ENCODE peak calls at places on chromosome 7, in four cellular contexts. F is T-cell; J is T-helper 2 cell; Z is activated CD8-positive, alpha-beta memory T cell treated with anti-CD3 and anti-CD28 coated beads, Interleukin-2, amount 50 U/mL, for 4 hours. S is an unnamed sample.

GRCh38 chr7:90453259-90453891 is 16.1 kb upstream of the PTTG1IP2 start:
- DNase-seq in Z (no peak), F (no peak), J (no peak), S (no peak)

GRCh38 chr7:101823086-101823485 is 5.7 kb downstream of the CUX1 start:
- DNase-seq in F (no peak), J (no peak), Z (no peak), S (no peak)

GRCh38 chr7:50121269-50121668 is 28.2 kb upstream of the ZPBP start:
- DNase-seq in J (no peak), Z (no peak), F (no peak), S (no peak)

GRCh38 chr7:120033114-120033513 is 239.9 kb upstream of the KCND2 start:
- DNase-seq in Z (no peak), J (no peak), F (no peak), S (no peak)

GRCh38 chr7:16889851-16890443 is 8.2 kb upstream of the AGR3 start:
- DNase-seq in Z (no peak), F (no peak), J (no peak), S (no peak)

GRCh38 chr7:144050093-144050492 is 1.3 kb downstream of the OR2A5 start:
- DNase-seq in Z (no peak), J (no peak), F (no peak), S (no peak)

GRCh38 chr7:91164948-91165845 is 99.0 kb upstream of the FZD1 start:
- DNase-seq in J (no peak), F (no peak), Z (no peak), S (no peak)

GRCh38 chr7:6430271-6430940 is 17.3 kb downstream of the DAGLB start:
- DNase-seq in Z (no peak), F (no peak), J (no peak), S (no peak)

GRCh38 chr7:99392659-99393362 is 15.6 kb downstream of the PDAP1 start:
- DNase-seq in Z (peak), J (peak), F (peak), S (peak)

GRCh38 chr7:12030116-12030515 is 181.0 kb upstream of the TMEM106B start:
- DNase-seq in J (no peak), F (no peak), Z (no peak), S (no peak)

GRCh38 chr7:142863891-142864685 is 9.2 kb downstream of the EPHB6 start:
- DNase-seq in F (no peak), J (no peak), Z (no peak), S (no peak)

GRCh38 chr7:22001345-22002004 is 55.8 kb upstream of the CDCA7L start:
- DNase-seq in Z (no peak), J (no peak), F (no peak), S (peak)

GRCh38 chr7:131586259-131586658 is 29.8 kb upstream of the PODXL start:
- DNase-seq in J (no peak), Z (no peak), F (no peak), S (no peak)

GRCh38 chr7:21767300-21767900 is 178.3 kb downstream of the CDCA7L start:
- DNase-seq in Z (no peak), J (no peak), F (no peak), S (no peak)

GRCh38 chr7:75758491-75758890 is 13.5 kb downstream of the CCL26 start:
- DNase-seq in J (no peak), F (no peak), Z (no peak), S (no peak)

GRCh38 chr7:34452363-34452762 is 205.7 kb upstream of the NPSR1 start:
- DNase-seq in F (no peak), J (no peak), Z (no peak), S (no peak)

GRCh38 chr7:105581066-105581811 is at the start of gene EFCAB10:
- DNase-seq in F (peak), Z (peak), J (peak), S (peak)

GRCh38 chr7:46003161-46003560 is 82.1 kb upstream of the IGFBP3 start:
- DNase-seq in Z (no peak), J (no peak), F (no peak), S (no peak)

GRCh38 chr7:154409703-154410311 is 357.6 kb downstream of the DPP6 start:
- DNase-seq in J (no peak), F (no peak), Z (no peak), S (no peak)

GRCh38 chr7:85405503-85405902 is 218.6 kb upstream of the SEMA3D start:
- DNase-seq in J (no peak), Z (no peak), F (no peak), S (no peak)

GRCh38 chr7:19816128-19816527 is 42.7 kb upstream of the TMEM196 start:
- DNase-seq in Z (no peak), F (no peak), J (no peak), S (no peak)

GRCh38 chr7:17608114-17608833 is 309.8 kb downstream of the AHR start:
- DNase-seq in J (no peak), F (no peak), Z (no peak), S (no peak)

GRCh38 chr7:128894101-128894440 is 16.4 kb downstream of the KCP start:
- DNase-seq in Z (no peak), F (no peak), J (no peak), S (no peak)

GRCh38 chr7:108528183-108528712 is 2.3 kb upstream of the PNPLA8 start:
- DNase-seq in J (no peak), F (no peak), Z (no peak), S (no peak)

GRCh38 chr7:92835140-92835850 is 1.1 kb downstream of the CDK6 start:
- DNase-seq in J (peak), Z (peak), F (peak), S (peak)

GRCh38 chr7:10815546-10815945 is 158.1 kb upstream of the PHF14 start:
- DNase-seq in F (no peak), Z (no peak), J (no peak), S (no peak)

GRCh38 chr7:150324366-150324961 is 1.1 kb upstream of the ACTR3C start:
- DNase-seq in Z (no peak), F (no peak), J (no peak), S (no peak)

GRCh38 chr7:31493714-31494181 is 20.1 kb upstream of the ITPRID1 start:
- DNase-seq in Z (no peak), J (no peak), F (no peak), S (no peak)

GRCh38 chr7:55271069-55271468 is 94.1 kb upstream of the LANCL2 start:
- DNase-seq in J (no peak), F (no peak), Z (no peak), S (no peak)

GRCh38 chr7:129203050-129203741 is 14.8 kb downstream of the SMO start:
- DNase-seq in F (no peak), J (no peak), Z (no peak), S (no peak)

GRCh38 chr7:133633055-133633454 is 380.2 kb downstream of the EXOC4 start:
- DNase-seq in J (no peak), F (no peak), Z (no peak), S (peak)

GRCh38 chr7:137697026-137697425 is 149.7 kb downstream of the DGKI start:
- DNase-seq in F (no peak), Z (no peak), J (no peak), S (no peak)

GRCh38 chr7:117975436-117975835 is 102.2 kb upstream of the CTTNBP2 start:
- DNase-seq in J (no peak), Z (no peak), F (no peak), S (no peak)

GRCh38 chr7:8210845-8211724 is 50.9 kb downstream of the ICA1 start:
- DNase-seq in F (no peak), Z (no peak), J (no peak), S (no peak)

GRCh38 chr7:5417106-5418071 is 6.2 kb downstream of the TNRC18 start:
- DNase-seq in F (no peak), Z (no peak), J (no peak), S (no peak)

GRCh38 chr7:1031716-1032455 is 12.5 kb upstream of the GPR146 start:
- DNase-seq in F (no peak), Z (no peak), J (no peak), S (no peak)

GRCh38 chr7:33964417-33965115 is 59.2 kb downstream of the BMPER start:
- DNase-seq in Z (no peak), J (no peak), F (no peak), S (no peak)

GRCh38 chr7:96532428-96532922 is 177.2 kb downstream of the SEM1 start:
- DNase-seq in Z (no peak), J (no peak), F (no peak), S (no peak)

GRCh38 chr7:100803398-100804161 is 23.7 kb downstream of the EPHB4 start:
- DNase-seq in J (no peak), Z (no peak), F (peak), S (no peak)

S was measured in T-helper 1 cell.